ENCODE peak calls at places on chromosome 21, in six cellular contexts. C, H, V, L, N and D are unnamed samples.

GRCh38 chr21:31213787-31214186 is 130.3 kb downstream of the TIAM1 start:
- DNase-seq in C (no peak), H (no peak), V (no peak), L (no peak), N (no peak), D (no peak)

GRCh38 chr21:18369115-18369514 is 34.5 kb downstream of the TMPRSS15 start:
- DNase-seq in C (peak), H (no peak), V (no peak), L (no peak), N (no peak), D (no peak)

GRCh38 chr21:40099809-40100208 is 232.6 kb downstream of the PCP4 start:
- DNase-seq in C (no peak), H (no peak), V (no peak), L (no peak), N (no peak), D (no peak)

GRCh38 chr21:26752849-26753248 is 92.4 kb downstream of the ADAMTS1 start:
- DNase-seq in C (no peak), H (no peak), V (no peak), L (no peak), N (no peak), D (no peak)

GRCh38 chr21:28336299-28336698 is 656.4 kb downstream of the LTN1 start:
- DNase-seq in C (peak), H (no peak), V (peak), L (no peak), N (peak), D (no peak)

GRCh38 chr21:29737188-29737587 is 202.6 kb downstream of the GRIK1 start:
- DNase-seq in C (no peak), H (no peak), V (no peak), L (no peak), N (no peak), D (no peak)

GRCh38 chr21:39651206-39651605 is 38.5 kb downstream of the B3GALT5 start:
- DNase-seq in C (no peak), H (no peak), V (no peak), L (no peak), N (no peak), D (no peak)

GRCh38 chr21:25273945-25274344 is 333.3 kb downstream of the MRPL39 start:
- DNase-seq in C (no peak), H (no peak), V (no peak), L (no peak), N (no peak), D (no peak)

GRCh38 chr21:27298465-27298864 is 331.6 kb upstream of the ADAMTS5 start:
- DNase-seq in C (peak), H (no peak), V (peak), L (peak), N (no peak), D (no peak)

GRCh38 chr21:37511848-37512247 is 145.3 kb downstream of the DYRK1A start:
- DNase-seq in C (no peak), H (no peak), V (no peak), L (no peak), N (no peak), D (no peak)

GRCh38 chr21:27407296-27407695 is 440.4 kb upstream of the ADAMTS5 start:
- DNase-seq in C (no peak), H (no peak), V (no peak), L (no peak), N (no peak), D (no peak)

GRCh38 chr21:37370152-37371040 is 3.8 kb downstream of the DYRK1A start:
- DNase-seq in C (no peak), H (no peak), V (no peak), L (no peak), N (no peak), D (no peak)

GRCh38 chr21:42526379-42526727 is 12.7 kb downstream of the SLC37A1 start:
- DNase-seq in C (no peak), H (peak), V (no peak), L (no peak), N (peak), D (no peak)

GRCh38 chr21:17783816-17784598 is 35.1 kb downstream of the C21orf91 start:
- DNase-seq in C (no peak), H (no peak), V (no peak), L (no peak), N (no peak), D (no peak)

GRCh38 chr21:17818158-17819113 is 720 bp downstream of the C21orf91 start:
- DNase-seq in C (peak), H (peak), V (peak), L (no peak), N (peak), D (no peak)

GRCh38 chr21:26070822-26071425 is 99.6 kb downstream of the APP start:
- DNase-seq in C (peak), H (peak), V (peak), L (peak), N (no peak), D (no peak)

GRCh38 chr21:17343055-17343454 is 169.8 kb upstream of the CXADR start:
- DNase-seq in C (no peak), H (no peak), V (no peak), L (no peak), N (no peak), D (no peak)

GRCh38 chr21:23694396-23694795 is 1912.9 kb downstream of the MRPL39 start:
- DNase-seq in C (no peak), H (no peak), V (no peak), L (no peak), N (no peak), D (no peak)
- TF ChIP-seq CTCF in C (no peak), H (no peak), V (no peak), L (no peak), N (no peak), D (no peak)

GRCh38 chr21:46040707-46041106 is 57.2 kb upstream of the COL6A2 start:
- DNase-seq in C (no peak), H (no peak), V (no peak), L (no peak), N (no peak), D (no peak)
- TF ChIP-seq POLR2A in C (no peak), H (no peak), V (no peak), L (no peak), N (no peak), D (no peak)

DNA sequence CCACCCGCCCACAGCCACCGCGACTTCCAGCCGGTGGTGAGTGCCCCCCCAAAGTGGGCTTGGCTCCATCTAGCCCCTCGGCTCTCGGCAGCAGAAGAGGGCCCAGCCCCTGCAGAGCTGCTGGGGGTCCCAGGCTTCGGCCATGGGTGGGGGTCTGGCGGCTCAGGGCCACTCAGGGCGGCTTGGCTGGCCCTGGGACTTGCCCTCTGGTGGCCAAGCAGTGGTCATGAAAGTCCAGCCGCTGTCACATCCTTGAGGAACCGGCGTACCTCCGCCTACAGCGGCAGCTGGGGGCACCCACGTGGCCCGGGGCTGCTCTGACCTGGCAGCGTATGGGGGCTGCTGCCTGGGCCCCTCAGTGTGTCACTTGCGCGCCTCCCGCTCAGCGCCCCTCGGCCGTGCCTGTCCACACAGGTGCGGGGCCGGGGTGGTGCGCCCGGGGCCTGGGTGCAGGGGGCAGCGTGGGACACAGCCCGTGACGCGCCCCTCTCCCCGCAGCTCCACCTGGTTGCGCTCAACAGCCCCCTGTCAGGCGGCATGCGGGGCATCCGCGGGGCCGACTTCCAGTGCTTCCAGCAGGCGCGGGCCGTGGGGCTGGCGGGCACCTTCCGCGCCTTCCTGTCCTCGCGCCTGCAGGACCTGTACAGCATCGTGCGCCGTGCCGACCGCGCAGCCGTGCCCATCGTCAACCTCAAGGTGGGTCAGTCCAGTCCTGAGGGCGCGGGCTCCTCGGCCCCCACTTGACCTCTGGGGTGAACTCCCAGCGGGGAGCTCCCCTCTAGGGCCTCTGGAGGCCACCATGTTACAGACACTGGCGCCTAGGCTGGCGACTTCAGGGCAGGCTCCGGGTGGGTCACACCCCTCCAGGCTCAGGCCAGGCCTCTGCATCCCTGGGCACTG is 32.4 kb downstream of the SLC19A1 start:
- DNase-seq in C (no peak), H (peak), V (no peak), L (no peak), N (no peak), D (no peak)
- TF ChIP-seq CTCF in C (no peak), H (no peak), V (no peak), L (no peak), N (no peak), D (no peak)

DNA sequence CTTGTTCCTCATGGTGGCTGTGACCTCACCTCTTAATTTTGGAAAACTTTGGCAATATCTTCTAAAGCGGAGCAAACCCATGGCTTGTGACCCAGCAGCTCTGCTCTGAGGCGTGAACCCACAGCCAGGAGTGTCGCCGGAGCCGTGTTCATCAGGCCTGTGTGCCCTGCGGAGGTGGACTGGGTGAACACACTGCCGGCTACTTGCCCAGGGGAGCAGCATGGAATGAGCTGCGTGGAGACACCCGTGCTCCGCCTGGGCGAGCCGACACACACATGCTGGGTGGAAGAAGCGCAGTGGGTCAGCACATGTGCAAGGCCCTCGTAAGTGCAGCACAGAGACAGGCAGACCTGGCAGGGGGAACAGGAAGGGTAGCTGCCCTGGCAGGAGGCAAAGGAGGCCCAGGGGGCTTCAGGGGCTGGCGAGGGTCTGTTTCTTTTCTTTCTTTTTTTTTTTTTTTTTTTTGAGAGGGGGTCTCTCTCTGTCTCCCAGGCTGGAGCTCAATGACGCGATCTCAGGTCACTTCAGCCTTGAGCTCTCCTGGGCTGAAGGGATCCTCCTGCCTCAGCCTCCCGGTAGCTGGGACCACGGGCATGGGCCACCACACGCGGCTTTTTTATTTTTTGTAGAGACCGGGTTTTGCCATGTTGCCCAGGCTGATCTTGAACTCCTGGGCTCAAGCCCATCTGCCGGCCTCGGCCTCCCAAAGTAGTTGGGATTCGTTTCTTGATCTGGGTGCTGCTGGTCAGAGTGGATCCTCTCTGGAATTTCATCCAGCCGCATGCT is 41.8 kb downstream of the AGPAT3 start:
- DNase-seq in C (no peak), H (no peak), V (no peak), L (no peak), N (no peak), D (no peak)
- TF ChIP-seq POLR2A in C (no peak), H (no peak), V (no peak), L (no peak), N (no peak), D (no peak)

DNA sequence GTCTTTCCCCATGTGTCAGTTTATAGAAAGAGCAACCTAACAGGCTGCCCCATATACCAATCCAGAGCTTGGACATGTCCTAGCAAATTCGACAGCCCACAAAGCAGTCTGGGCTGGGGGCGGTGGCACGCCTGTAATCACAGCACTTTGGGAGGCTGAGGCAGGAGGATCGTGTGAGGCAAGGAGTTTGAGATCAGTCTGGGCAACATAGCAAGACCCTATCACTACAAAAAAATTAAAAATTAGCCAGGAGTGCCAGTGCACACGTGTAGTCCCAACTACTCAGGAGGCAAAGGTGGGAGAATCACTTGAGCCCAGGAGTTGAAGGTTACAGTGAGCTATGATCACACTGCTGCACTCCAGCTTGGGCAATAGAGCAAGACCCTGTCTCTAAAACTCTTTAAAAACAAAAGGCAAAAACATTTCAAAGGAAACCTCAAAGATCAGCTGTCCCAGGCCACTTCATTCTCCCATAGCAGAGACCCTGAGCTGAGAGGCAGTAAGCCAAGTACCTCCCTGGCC is 54.4 kb downstream of the SETD4 start:
- DNase-seq in C (no peak), H (no peak), V (no peak), L (no peak), N (no peak), D (no peak)
- TF ChIP-seq CTCF in C (no peak), H (no peak), V (no peak), L (no peak), N (no peak), D (no peak)